ENCODE peak calls at places on chromosomes 13 and 19, in four cellular contexts. Z is neural progenitor cell, K is GM23248, U is hepatocyte. A is an unnamed sample.

GRCh38 chr13:98535501-98536357 is 41.2 kb downstream of the STK24 start:
- DNase-seq in Z (no peak), K (peak), U (no peak), A (no peak)

GRCh38 chr13:111482806-111483620 is 162.6 kb downstream of the TEX29 start:
- DNase-seq in Z (no peak), K (no peak), U (no peak), A (no peak)

GRCh38 chr13:95118541-95119324 is 182.5 kb downstream of the ABCC4 start:
- DNase-seq in Z (no peak), K (no peak), U (no peak), A (no peak)

GRCh38 chr19:57302020-57302465 is 18.2 kb upstream of the ZNF543 start:
- DNase-seq in Z (no peak), K (peak), U (peak), A (no peak)

GRCh38 chr13:41603917-41604316 is 146.6 kb downstream of the RGCC start:
- DNase-seq in Z (no peak), K (peak), U (peak), A (no peak)

GRCh38 chr19:29741776-29742175 is 26.7 kb upstream of the C19orf12 start:
- DNase-seq in Z (no peak), K (no peak), U (no peak), A (no peak)

GRCh38 chr19:40174087-40174486 is 17.1 kb upstream of the MAP3K10 start:
- DNase-seq in Z (no peak), K (no peak), U (no peak), A (no peak)

GRCh38 chr13:39603424-39603947 is 493 bp upstream of the LHFPL6 start:
- DNase-seq in Z (peak), K (peak), U (peak), A (no peak)

GRCh38 chr19:30908262-30908771 is 440.9 kb downstream of the TSHZ3 start:
- DNase-seq in Z (no peak), K (no peak), U (no peak), A (no peak)

GRCh38 chr13:28575200-28575599 is 80.3 kb upstream of the FLT1 start:
- DNase-seq in Z (no peak), K (no peak), U (peak), A (no peak)

GRCh38 chr19:40262422-40262821 is 22.7 kb downstream of the AKT2 start:
- DNase-seq in Z (no peak), K (no peak), U (no peak), A (no peak)

GRCh38 chr13:30071890-30072817 is 221.7 kb upstream of the UBL3 start:
- DNase-seq in Z (no peak), K (no peak), U (peak), A (no peak)

GRCh38 chr19:3533020-3533408 is 6.0 kb upstream of the TEKTIP1 start:
- DNase-seq in Z (no peak), K (no peak), U (no peak), A (no peak)

GRCh38 chr19:1591421-1592022 is 1.1 kb downstream of the MBD3 start:
- DNase-seq in Z (peak), K (peak), U (peak), A (peak)

GRCh38 chr19:747432-748273 is 3.3 kb upstream of the MISP start:
- DNase-seq in Z (no peak), K (no peak), U (no peak), A (peak)

GRCh38 chr13:107322228-107322627 is 754.3 kb upstream of the ARGLU1 start:
- DNase-seq in Z (no peak), K (no peak), U (no peak), A (no peak)

GRCh38 chr19:13051581-13052165 is 51.0 kb downstream of the LYL1 start:
- DNase-seq in Z (peak), K (peak), U (peak), A (peak)

GRCh38 chr19:768424-768823 is 17.5 kb downstream of the MISP start:
- DNase-seq in Z (no peak), K (peak), U (peak), A (no peak)

GRCh38 chr13:41970918-41971317 is 10.0 kb upstream of the VWA8 start:
- DNase-seq in Z (no peak), K (no peak), U (no peak), A (no peak)

GRCh38 chr19:44640518-44640917 is 3.2 kb upstream of the PVR start:
- DNase-seq in Z (no peak), K (peak), U (no peak), A (no peak)

GRCh38 chr13:76865996-76866503 is 20.2 kb downstream of the KCTD12 start:
- DNase-seq in Z (no peak), K (no peak), U (no peak), A (no peak)

GRCh38 chr13:22428188-22428828 is 752.5 kb upstream of the SGCG start:
- DNase-seq in Z (no peak), K (no peak), U (peak), A (no peak)

GRCh38 chr13:23427342-23428182 is 5.9 kb downstream of the SACS start:
- DNase-seq in Z (no peak), K (peak), U (peak), A (no peak)

GRCh38 chr19:16088985-16089846 is 12.9 kb downstream of the TPM4 start:
- DNase-seq in Z (no peak), K (no peak), U (no peak), A (no peak)

GRCh38 chr19:4013886-4014540 is 6.5 kb downstream of the PIAS4 start:
- DNase-seq in Z (no peak), K (no peak), U (no peak), A (no peak)

GRCh38 chr19:30070970-30071632 is 129.1 kb downstream of the URI1 start:
- DNase-seq in Z (no peak), K (no peak), U (no peak), A (no peak)

GRCh38 chr13:29905845-29906244 is 55.4 kb upstream of the UBL3 start:
- DNase-seq in Z (no peak), K (peak), U (peak), A (no peak)

GRCh38 chr19:42693760-42694350 is 46.4 kb downstream of the PSG3 start:
- DNase-seq in Z (no peak), K (peak), U (no peak), A (peak)

GRCh38 chr13:33321686-33322473 is 36.3 kb upstream of the STARD13 start:
- DNase-seq in Z (no peak), K (peak), U (no peak), A (no peak)

GRCh38 chr13:23616228-23616627 is 46.0 kb downstream of the TNFRSF19 start:
- DNase-seq in Z (no peak), K (no peak), U (no peak), A (no peak)

GRCh38 chr13:110706570-110707378 is 858 bp upstream of the CARS2 start:
- DNase-seq in Z (no peak), K (no peak), U (no peak), A (no peak)

DNA sequence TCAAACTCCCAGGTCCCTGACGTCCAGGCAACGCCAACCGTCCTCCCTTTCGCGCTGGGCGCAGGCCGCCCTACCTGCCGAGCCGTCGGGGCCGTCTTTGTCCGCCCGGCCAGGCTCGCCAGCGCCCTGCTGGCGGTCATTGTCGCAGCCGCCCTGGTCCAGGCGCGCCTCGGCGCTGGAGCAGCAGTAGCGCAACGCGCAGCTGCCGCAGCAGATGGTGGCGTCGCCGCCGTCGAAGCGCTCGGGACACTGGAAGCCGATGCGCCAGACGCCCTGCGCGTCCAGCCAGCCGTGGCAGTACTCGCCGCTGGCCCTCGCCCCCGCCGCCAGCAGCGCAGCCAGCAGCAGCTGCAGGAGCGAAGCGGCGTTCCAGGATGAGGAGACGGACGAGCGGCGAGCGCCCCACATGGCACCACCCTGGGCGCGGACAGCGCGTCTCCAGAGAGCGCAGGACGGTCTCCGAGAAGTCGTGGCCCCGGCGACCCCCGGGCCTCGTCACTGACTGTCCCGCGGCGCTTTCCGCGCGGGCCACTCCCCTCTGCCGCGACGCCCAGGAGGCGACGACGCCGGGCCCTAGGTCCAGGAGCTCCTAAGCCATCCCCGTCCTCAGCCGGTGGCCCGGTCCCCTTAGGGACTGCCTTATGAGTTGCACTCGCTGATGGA is 1.1 kb downstream of the SHISA2 start:
- DNase-seq in Z (peak), K (peak), U (peak), A (no peak)
- H2AFZ ChIP-seq in Z (no peak), K (peak), U (peak), A (no peak)

GRCh38 chr19:8302734-8303133 is 5.4 kb downstream of the CD320 start:
- DNase-seq in Z (no peak), K (no peak), U (no peak), A (no peak)

GRCh38 chr19:8306235-8307054 is 1.7 kb downstream of the CD320 start:
- DNase-seq in Z (no peak), K (no peak), U (no peak), A (no peak)

GRCh38 chr19:8304841-8305621 is 3.1 kb downstream of the CD320 start:
- DNase-seq in Z (peak), K (no peak), U (peak), A (no peak)

GRCh38 chr19:8305798-8306197 is 2.4 kb downstream of the CD320 start:
- DNase-seq in Z (no peak), K (no peak), U (no peak), A (no peak)

GRCh38 chr19:8302357-8302691 is 5.8 kb downstream of the CD320 start:
- DNase-seq in Z (no peak), K (no peak), U (no peak), A (no peak)
- TF ChIP-seq EZH2phosphoT487 in Z (no peak), K (no peak), U (no peak), A (no peak)

GRCh38 chr19:47240561-47240960 is 9.6 kb upstream of the BBC3 start:
- DNase-seq in Z (no peak), K (no peak), U (no peak), A (no peak)

GRCh38 chr19:47240996-47241918 is 10.3 kb upstream of the BBC3 start:
- DNase-seq in Z (peak), K (peak), U (peak), A (peak)

GRCh38 chr19:47241919-47242644 is 11.1 kb upstream of the BBC3 start:
- DNase-seq in Z (no peak), K (no peak), U (no peak), A (no peak)

GRCh38 chr19:47243776-47244547 is 12.4 kb upstream of the CCDC9 start:
- DNase-seq in Z (peak), K (peak), U (peak), A (peak)

GRCh38 chr19:47243364-47243775 is 12.4 kb upstream of the BBC3 start:
- DNase-seq in Z (no peak), K (no peak), U (no peak), A (no peak)
- H2AFZ ChIP-seq in Z (no peak), K (peak), U (peak), A (peak)

GRCh38 chr13:109510036-109510435 is 276.3 kb downstream of the IRS2 start:
- DNase-seq in Z (no peak), K (no peak), U (no peak), A (no peak)
- TF ChIP-seq EZH2phosphoT487 in Z (no peak), K (no peak), U (no peak), A (no peak)

DNA sequence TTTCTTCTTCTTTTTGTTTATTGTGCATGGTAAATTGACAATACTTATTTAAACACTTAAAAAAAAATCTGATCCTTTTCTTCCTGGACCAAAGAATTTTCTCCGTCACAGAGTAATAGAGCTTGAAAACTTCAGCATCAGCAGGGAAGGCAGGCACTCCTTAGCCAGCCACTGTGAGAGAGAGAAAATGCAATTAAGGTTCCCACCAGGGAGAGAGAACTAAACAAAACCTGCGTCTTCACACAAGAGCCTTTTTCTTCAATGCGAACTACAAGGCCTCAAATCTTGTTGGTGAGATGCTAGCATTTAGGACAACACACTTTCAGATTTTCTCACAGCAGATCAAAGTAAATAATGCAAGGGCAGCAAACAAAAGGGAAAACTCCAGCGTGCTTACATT is 80.2 kb downstream of the DACH1 start:
- DNase-seq in Z (peak), K (no peak), U (no peak), A (no peak)
- H2AFZ ChIP-seq in Z (no peak), K (no peak), U (no peak), A (no peak)

GRCh38 chr13:46354143-46355087 is 32.6 kb downstream of the RUBCNL start:
- DNase-seq in Z (no peak), K (peak), U (no peak), A (no peak)
- TF ChIP-seq EZH2phosphoT487 in Z (no peak), K (no peak), U (no peak), A (no peak)

GRCh38 chr19:10835754-10836477 is at the start of gene TMED1:
- DNase-seq in Z (peak), K (peak), U (peak), A (peak)

GRCh38 chr19:10839071-10840050 is 3.3 kb upstream of the TMED1 start:
- DNase-seq in Z (no peak), K (no peak), U (no peak), A (no peak)

GRCh38 chr19:10838377-10838776 is 2.4 kb upstream of the TMED1 start:
- DNase-seq in Z (no peak), K (no peak), U (no peak), A (no peak)

GRCh38 chr19:10835089-10835753 is 791 bp downstream of the TMED1 start:
- DNase-seq in Z (no peak), K (peak), U (no peak), A (peak)

GRCh38 chr19:10836478-10837325 is 690 bp upstream of the TMED1 start:
- DNase-seq in Z (no peak), K (peak), U (peak), A (peak)
- H2AFZ ChIP-seq in Z (peak), K (peak), U (peak), A (peak)

DNA sequence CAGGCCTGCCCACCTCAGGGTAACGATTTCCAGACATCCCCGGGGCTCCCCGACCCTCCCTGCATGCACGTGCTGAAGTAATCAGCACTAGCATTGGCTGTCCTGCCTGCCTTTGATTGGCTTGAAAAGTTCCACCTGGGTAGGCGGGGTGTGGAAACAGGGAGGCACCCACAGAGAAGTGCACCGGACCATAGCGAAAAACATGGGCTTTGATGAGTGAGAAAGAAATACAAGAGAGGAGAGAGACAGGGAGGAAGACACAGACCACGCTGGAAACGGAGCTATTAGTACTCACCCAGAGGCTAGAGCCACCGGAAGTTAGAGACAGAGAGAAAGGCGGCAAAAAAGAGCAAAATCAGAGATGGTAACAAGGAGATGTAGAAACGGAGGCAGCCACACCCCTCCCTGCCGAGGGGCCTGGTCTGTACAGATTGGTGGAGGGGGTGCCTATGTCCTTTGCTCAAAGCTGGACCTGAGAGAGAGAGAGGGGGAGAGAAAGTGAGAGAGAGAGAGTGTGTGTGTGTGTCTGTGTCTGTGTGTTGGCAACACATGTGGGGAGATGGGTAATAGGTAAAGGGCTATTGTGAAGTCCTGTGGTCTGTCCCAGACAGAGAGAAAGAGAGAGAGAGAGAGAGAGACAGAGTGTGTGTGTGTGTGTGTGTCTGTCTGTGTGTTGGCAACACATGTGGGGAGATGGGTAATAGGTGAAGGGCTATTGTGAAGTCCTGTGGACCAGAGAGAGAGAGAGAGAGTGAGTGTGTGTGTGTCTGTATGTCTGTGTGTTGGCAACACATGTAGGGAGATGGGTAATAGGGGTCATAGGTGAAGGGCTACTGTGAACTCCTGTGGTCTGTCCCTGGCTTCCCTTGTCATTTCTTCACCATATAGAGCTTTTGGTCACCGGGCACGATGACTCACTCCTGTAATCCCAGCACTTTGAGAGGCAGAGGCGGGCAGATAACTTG is 2.9 kb downstream of the CGB3 start:
- DNase-seq in Z (no peak), K (peak), U (no peak), A (no peak)
- TF ChIP-seq EZH2phosphoT487 in Z (no peak), K (no peak), U (no peak), A (no peak)

DNA sequence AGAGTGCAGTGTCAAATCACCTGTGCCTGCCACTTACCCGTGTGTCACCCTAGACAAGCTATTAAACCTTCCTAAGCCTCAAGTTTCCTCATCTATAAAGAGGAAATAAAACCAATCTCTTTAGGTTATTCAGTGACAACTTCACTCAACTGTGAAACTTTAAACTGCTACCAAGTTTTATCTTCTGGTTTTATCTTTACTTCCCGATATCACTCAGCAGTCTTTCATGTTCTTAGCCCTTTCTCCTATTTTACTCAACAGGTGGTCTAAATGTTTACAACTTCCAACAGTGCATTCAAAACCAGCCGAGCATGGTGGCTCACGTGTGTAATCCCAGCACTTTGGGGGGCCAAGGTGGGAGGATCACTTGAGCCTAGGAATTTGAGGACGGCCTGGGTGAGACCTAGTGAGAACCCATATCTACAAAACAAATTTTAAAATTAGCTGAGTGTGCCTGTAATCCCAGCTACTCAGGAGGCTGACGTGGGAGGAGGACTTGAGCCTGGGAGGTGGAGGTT is 59.6 kb downstream of the GPALPP1 start:
- DNase-seq in Z (peak), K (no peak), U (no peak), A (no peak)
- H2AFZ ChIP-seq in Z (no peak), K (no peak), U (no peak), A (no peak)

GRCh38 chr13:48264052-48264451 is 31.0 kb downstream of the ITM2B start:
- DNase-seq in Z (no peak), K (no peak), U (no peak), A (no peak)

GRCh38 chr13:48268019-48268418 is 35.0 kb downstream of the ITM2B start:
- DNase-seq in Z (no peak), K (no peak), U (no peak), A (no peak)

GRCh38 chr13:48265217-48265815 is 32.3 kb downstream of the ITM2B start:
- DNase-seq in Z (no peak), K (no peak), U (no peak), A (no peak)

GRCh38 chr13:48266150-48266549 is 33.1 kb downstream of the ITM2B start:
- DNase-seq in Z (no peak), K (no peak), U (no peak), A (no peak)

GRCh38 chr13:48266967-48267639 is 34.1 kb downstream of the ITM2B start:
- DNase-seq in Z (no peak), K (peak), U (no peak), A (no peak)
- TF ChIP-seq EZH2phosphoT487 in Z (no peak), K (no peak), U (no peak), A (no peak)

A was measured in MM.1S.